ENCODE peak calls at places on chromosomes 13 and 19, in six cellular contexts. Q is naive thymus-derived CD8-positive, alpha-beta T cell; G is activated CD4-positive, alpha-beta T cell treated with anti-CD3 and anti-CD28 coated beads for 4 hours; E is WERI-Rb-1; F is germinal center; X is NCI-H2081. U is an unnamed sample.

GRCh38 chr13:84455143-84455905 is 573.0 kb upstream of the SLITRK1 start:
- DNase-seq in Q (no peak), X (no peak), G (no peak), E (no peak), F (no peak), U (no peak)

GRCh38 chr13:97275775-97276501 is 53.8 kb downstream of the MBNL2 start:
- DNase-seq in Q (no peak), E (no peak), X (no peak), F (peak; percentile 53), G (no peak), U (no peak)

GRCh38 chr19:40284501-40285352 is at the start of gene AKT2:
- DNase-seq in F (peak; percentile 81), X (peak; percentile 66), E (peak; percentile 83), G (peak; percentile 81), Q (peak; percentile 91), U (peak; percentile 90)

GRCh38 chr13:34708914-34709313 is 233.2 kb upstream of the NBEA start:
- DNase-seq in X (no peak), G (no peak), F (no peak), Q (no peak), E (no peak), U (no peak)

GRCh38 chr13:22041741-22042140 is 370.9 kb downstream of the FGF9 start:
- DNase-seq in Q (no peak), E (no peak), F (no peak), X (no peak), G (no peak), U (no peak)

GRCh38 chr19:798415-799075 is 1.3 kb downstream of the PTBP1 start:
- DNase-seq in G (no peak), E (no peak), Q (no peak), F (no peak), X (no peak), U (peak; percentile 66)

GRCh38 chr19:17220207-17220758 is 5.1 kb downstream of the USE1 start:
- DNase-seq in E (no peak), Q (no peak), X (no peak), G (peak; percentile 29), F (no peak), U (peak; percentile 76)

GRCh38 chr19:41521860-41522555 is 54.0 kb upstream of the CEACAM21 start:
- DNase-seq in X (no peak), G (peak; percentile 34), Q (peak; percentile 30), E (no peak), F (peak; percentile 28), U (peak; percentile 64)

GRCh38 chr13:28258401-28258800 is 120.1 kb downstream of the PAN3 start:
- DNase-seq in G (no peak), Q (no peak), X (no peak), F (no peak), E (no peak), U (no peak)

GRCh38 chr13:58343081-58343480 is 711.5 kb downstream of the PCDH17 start:
- DNase-seq in Q (no peak), G (no peak), X (no peak), F (no peak), E (no peak), U (no peak)

GRCh38 chr19:11377237-11377636 is 2.8 kb downstream of the SWSAP1 start:
- DNase-seq in G (no peak), E (no peak), X (no peak), F (no peak), Q (no peak), U (no peak)

GRCh38 chr19:30360378-30361106 is 11.6 kb upstream of the ZNF536 start:
- DNase-seq in E (no peak), G (no peak), X (no peak), F (no peak), Q (no peak), U (no peak)

GRCh38 chr13:35472308-35473008 is 4.0 kb downstream of the MAB21L1 start:
- DNase-seq in X (no peak), E (peak; percentile 33), G (no peak), F (no peak), Q (no peak), U (no peak)

GRCh38 chr19:10206226-10206873 is 11.6 kb upstream of the DNMT1 start:
- DNase-seq in G (no peak), E (no peak), X (no peak), F (no peak), Q (no peak), U (no peak)

GRCh38 chr13:99158846-99159245 is 41.8 kb upstream of the UBAC2 start:
- DNase-seq in Q (no peak), X (no peak), F (no peak), G (no peak), E (no peak), U (no peak)

GRCh38 chr13:58587183-58587582 is 955.6 kb downstream of the PCDH17 start:
- DNase-seq in Q (no peak), E (no peak), X (no peak), G (no peak), F (no peak), U (no peak)

U was measured in right cardiac atrium.